ENCODE peak calls at places on chromosomes 7 and 10, in four cellular contexts. Z, O, T and J are unnamed samples.

GRCh38 chr10:122494833-122495232 is 33.5 kb downstream of the HTRA1 start:
- DNase-seq in Z (no peak), O (no peak), T (peak; percentile 69), J (no peak)

GRCh38 chr7:115910541-115911164 is 119.9 kb downstream of the TFEC start:
- DNase-seq in Z (no peak), O (peak; percentile 30), T (no peak), J (peak; percentile 18)

GRCh38 chr10:31458974-31459373 is 140.0 kb downstream of the ZEB1 start:
- DNase-seq in Z (no peak), O (no peak), T (no peak), J (no peak)

GRCh38 chr10:102775201-102775972 is 31.6 kb downstream of the WBP1L start:
- DNase-seq in Z (peak; percentile 61), O (no peak), T (peak; percentile 85), J (no peak)

GRCh38 chr10:71239946-71240795 is 27.8 kb downstream of the UNC5B start:
- DNase-seq in Z (no peak), O (no peak), T (peak; percentile 59), J (no peak)

GRCh38 chr10:113704637-113705343 is 25.1 kb downstream of the CASP7 start:
- DNase-seq in Z (no peak), O (peak; percentile 30), T (no peak), J (no peak)

GRCh38 chr7:117143580-117143979 is 179.3 kb downstream of the WNT2 start:
- DNase-seq in Z (no peak), O (no peak), T (no peak), J (no peak)

GRCh38 chr7:2260820-2261219 is 18.8 kb downstream of the NUDT1 start:
- DNase-seq in Z (no peak), O (no peak), T (no peak), J (no peak)

GRCh38 chr10:122974034-122974433 is 6.2 kb upstream of the PSTK start:
- DNase-seq in Z (no peak), O (no peak), T (no peak), J (no peak)

GRCh38 chr10:71767420-71768035 is 5.8 kb downstream of the VSIR start:
- DNase-seq in Z (peak; percentile 80), O (no peak), T (peak; percentile 84), J (no peak)

GRCh38 chr7:116236020-116236630 is 25.8 kb downstream of the TES start:
- DNase-seq in Z (no peak), O (no peak), T (peak; percentile 34), J (no peak)

GRCh38 chr10:4812952-4813351 is 13.1 kb upstream of the AKR1E2 start:
- DNase-seq in Z (no peak), O (no peak), T (no peak), J (no peak)

GRCh38 chr10:3853547-3853989 is 68.6 kb upstream of the KLF6 start:
- DNase-seq in Z (no peak), O (no peak), T (no peak), J (no peak)

GRCh38 chr10:124522131-124522902 is 60.7 kb downstream of the LHPP start:
- DNase-seq in Z (peak; percentile 32), O (no peak), T (peak; percentile 7), J (no peak)

GRCh38 chr7:84231157-84231556 is 36.6 kb upstream of the SEMA3A start:
- DNase-seq in Z (no peak), O (no peak), T (no peak), J (no peak)

GRCh38 chr10:103678104-103678526 is 177.3 kb downstream of the SH3PXD2A start:
- DNase-seq in Z (peak; percentile 91), O (no peak), T (peak; percentile 86), J (no peak)

GRCh38 chr10:121155742-121156141 is 304.6 kb downstream of the WDR11 start:
- DNase-seq in Z (no peak), O (no peak), T (peak; percentile 22), J (no peak)

GRCh38 chr7:73487486-73487885 is 34.6 kb downstream of the BAZ1B start:
- DNase-seq in Z (no peak), O (no peak), T (no peak), J (no peak)

GRCh38 chr10:4775808-4776207 is 50.2 kb upstream of the AKR1E2 start:
- DNase-seq in Z (no peak), O (no peak), T (no peak), J (no peak)

GRCh38 chr10:61028861-61029361 is 84.9 kb upstream of the RHOBTB1 start:
- DNase-seq in Z (no peak), O (no peak), T (no peak), J (no peak)

GRCh38 chr10:97399843-97400545 is 1.1 kb downstream of the RRP12 start:
- DNase-seq in Z (no peak), O (no peak), T (peak; percentile 46), J (no peak)

GRCh38 chr7:48759431-48760080 is 164.8 kb upstream of the CDC14C start:
- DNase-seq in Z (no peak), O (no peak), T (no peak), J (no peak)

GRCh38 chr10:93068411-93069244 is 5.1 kb upstream of the CYP26A1 start:
- DNase-seq in Z (no peak), O (no peak), T (no peak), J (no peak)

GRCh38 chr7:74059681-74060588 is 23.7 kb upstream of the LIMK1 start:
- DNase-seq in Z (no peak), O (no peak), T (peak; percentile 25), J (no peak)

GRCh38 chr7:29480456-29480855 is 83.2 kb upstream of the PRR15 start:
- DNase-seq in Z (peak; percentile 58), O (no peak), T (peak; percentile 20), J (no peak)

GRCh38 chr7:29480934-29481625 is 82.6 kb upstream of the PRR15 start:
- DNase-seq in Z (no peak), O (no peak), T (no peak), J (no peak)

GRCh38 chr7:29484280-29484679 is 79.4 kb upstream of the PRR15 start:
- DNase-seq in Z (no peak), O (no peak), T (no peak), J (no peak)

GRCh38 chr7:29483219-29484104 is 80.2 kb upstream of the PRR15 start:
- DNase-seq in Z (no peak), O (no peak), T (peak; percentile 22), J (no peak)

DNA sequence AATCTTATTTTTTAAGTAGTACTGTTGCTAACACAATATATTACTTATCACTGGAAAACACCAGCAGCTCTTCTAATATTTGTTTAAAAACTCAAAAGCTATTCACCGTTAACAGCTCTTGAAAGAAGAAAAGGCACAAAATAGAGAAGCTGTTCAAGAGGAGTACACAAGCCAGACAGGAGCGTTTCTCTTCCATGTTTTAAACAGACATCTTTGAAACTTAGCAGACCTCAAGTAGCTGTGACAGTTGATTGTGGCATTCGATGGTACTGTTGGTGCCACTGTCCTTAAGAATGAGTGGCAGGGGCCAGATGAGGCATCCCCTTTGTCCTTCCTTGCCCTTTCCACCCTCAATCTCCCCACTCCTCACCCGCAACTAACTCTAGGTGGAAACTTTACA is 81.6 kb upstream of the PRR15 start:
- DNase-seq in Z (no peak), O (no peak), T (no peak), J (no peak)
- H3K4me1 ChIP-seq in Z (peaks cover 17% of the 10 kb centered on the region), O (peaks cover 35% of the 10 kb centered on the region), T (no peaks in the 10 kb centered on the region), J (no peaks in the 10 kb centered on the region)

DNA sequence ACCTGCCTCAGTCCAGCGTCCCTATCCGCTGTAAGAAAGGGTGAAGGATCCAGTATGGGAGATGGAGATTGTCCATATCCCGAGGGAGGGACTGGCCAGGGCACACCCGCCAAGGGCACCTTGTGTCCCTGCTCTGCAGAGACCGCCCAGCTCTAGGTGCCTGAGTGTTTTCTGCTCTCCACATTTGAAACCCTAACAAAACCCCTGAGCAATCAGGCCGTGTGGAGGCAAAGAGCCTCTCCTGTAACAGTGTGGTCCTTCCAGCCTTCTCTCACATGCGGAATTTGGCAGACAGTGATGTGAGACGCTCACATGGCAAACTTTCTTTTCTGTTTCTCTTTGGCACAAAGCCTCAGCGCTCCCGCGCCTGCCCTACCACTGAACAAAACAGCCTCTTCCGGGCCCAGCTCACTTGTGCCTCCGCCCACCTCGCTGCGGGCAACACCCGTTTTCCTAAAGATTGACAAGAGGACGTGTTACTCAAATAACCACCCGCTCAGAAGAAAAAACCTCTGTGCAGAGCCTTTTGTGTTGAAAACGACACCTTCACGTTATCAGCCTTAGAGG is 514.8 kb downstream of the DNAJB6 start:
- DNase-seq in Z (no peak), O (peak; percentile 58), T (peak; percentile 69), J (no peak)
- H3K4me3 ChIP-seq in Z (no peak overlapping the region), O (no peak overlapping the region), T (no peak overlapping the region), J (peak overlapping the region; percentile 3)

GRCh38 chr10:116836902-116837513 is 12.3 kb upstream of the ENO4 start:
- DNase-seq in Z (no peak), O (no peak), T (no peak), J (no peak)
- H3K4me1 ChIP-seq in Z (no peaks in the 10 kb centered on the region), O (peaks cover 9% of the 10 kb centered on the region), T (no peaks in the 10 kb centered on the region), J (no peaks in the 10 kb centered on the region)

GRCh38 chr7:101306307-101306706 is 15.3 kb downstream of the IFT22 start:
- DNase-seq in Z (no peak), O (no peak), T (no peak), J (no peak)

GRCh38 chr7:101302641-101303101 is 18.9 kb downstream of the IFT22 start:
- DNase-seq in Z (no peak), O (no peak), T (no peak), J (no peak)

GRCh38 chr7:101299511-101300464 is 21.8 kb downstream of the IFT22 start:
- DNase-seq in Z (no peak), O (no peak), T (no peak), J (no peak)

GRCh38 chr7:101303102-101303701 is 18.4 kb downstream of the IFT22 start:
- DNase-seq in Z (no peak), O (no peak), T (no peak), J (no peak)

GRCh38 chr7:101300465-101301376 is 20.9 kb downstream of the IFT22 start:
- DNase-seq in Z (no peak), O (no peak), T (no peak), J (no peak)
- H3K4me3 ChIP-seq in Z (no peak overlapping the region), O (peak overlapping the region; percentile 53), T (no peak overlapping the region), J (peak overlapping the region; percentile 8)

GRCh38 chr7:47149971-47150370 is 431.9 kb downstream of the TNS3 start:
- DNase-seq in Z (no peak), O (no peak), T (no peak), J (no peak)

GRCh38 chr7:47150497-47151260 is 431.2 kb downstream of the TNS3 start:
- DNase-seq in Z (no peak), O (no peak), T (no peak), J (no peak)

GRCh38 chr7:47149208-47149864 is 432.6 kb downstream of the TNS3 start:
- DNase-seq in Z (no peak), O (no peak), T (no peak), J (no peak)

GRCh38 chr7:47147213-47147631 is 434.7 kb downstream of the TNS3 start:
- DNase-seq in Z (no peak), O (no peak), T (no peak), J (no peak)

DNA sequence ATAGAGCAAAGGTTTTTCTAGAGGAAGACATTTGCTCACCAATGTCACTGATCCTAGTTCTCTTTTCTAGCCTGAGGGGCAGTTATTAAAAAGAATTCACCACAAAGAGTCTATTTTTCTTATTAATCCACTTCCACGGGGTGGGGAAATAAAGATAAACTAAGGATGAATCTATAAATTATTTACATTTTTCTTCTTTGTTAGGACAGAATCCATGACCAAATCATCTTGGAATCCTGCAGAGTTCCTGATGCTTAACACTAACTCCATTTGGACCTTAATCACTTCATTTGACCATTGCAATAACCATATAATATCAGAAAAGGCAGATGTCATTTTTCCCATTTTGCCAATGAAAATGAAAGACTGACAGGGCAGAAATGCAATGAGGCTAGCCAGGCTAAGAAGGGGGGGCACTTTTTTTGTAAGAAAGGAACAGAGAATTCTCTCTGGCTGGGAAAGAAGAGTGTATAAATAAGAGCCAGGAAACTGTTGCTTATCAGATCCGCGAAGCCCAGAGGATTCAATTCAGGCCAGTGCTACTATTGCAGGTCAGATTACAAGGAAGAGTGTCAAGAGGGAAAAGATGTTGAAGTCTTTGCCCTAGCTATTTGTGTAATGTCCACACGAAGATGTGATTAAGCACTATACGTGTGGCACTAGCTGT is 433.2 kb downstream of the TNS3 start:
- DNase-seq in Z (no peak), O (no peak), T (no peak), J (no peak)
- H3K4me1 ChIP-seq in Z (peaks cover 10% of the 10 kb centered on the region), O (no peaks in the 10 kb centered on the region), T (peaks cover 5% of the 10 kb centered on the region), J (no peaks in the 10 kb centered on the region)